ENCODE peak calls at places on chromosomes 7 and 10, in six cellular contexts. One of them, this sample, is unnamed.

GRCh38 chr7:101163281-101164070 is 1.9 kb downstream of the VGF start:
- DNase-seq in IMR-90: no peak
- DNase-seq in H9: peak; percentile 82
- DNase-seq in trophoblast cell: peak; percentile 41
- DNase-seq in H1: peak; percentile 82
- DNase-seq in neuronal stem cell: no peak
- DNase-seq in this sample: no peak

GRCh38 chr10:47035447-47036337 is 124.5 kb downstream of the PTPN20 start:
- DNase-seq in IMR-90: no peak
- DNase-seq in H9: no peak
- DNase-seq in trophoblast cell: no peak
- DNase-seq in H1: no peak
- DNase-seq in neuronal stem cell: no peak
- DNase-seq in this sample: no peak

GRCh38 chr7:101896312-101896711 is 78.9 kb downstream of the CUX1 start:
- DNase-seq in IMR-90: no peak
- DNase-seq in H9: no peak
- DNase-seq in trophoblast cell: no peak
- DNase-seq in H1: no peak
- DNase-seq in neuronal stem cell: no peak
- DNase-seq in this sample: no peak

GRCh38 chr7:155431711-155432110 is 26.2 kb upstream of the EN2 start:
- DNase-seq in IMR-90: no peak
- DNase-seq in H9: no peak
- DNase-seq in trophoblast cell: no peak
- DNase-seq in H1: no peak
- DNase-seq in neuronal stem cell: no peak
- DNase-seq in this sample: no peak

GRCh38 chr7:140022582-140023211 is 40.1 kb downstream of the PARP12 start:
- DNase-seq in IMR-90: peak; percentile 27
- DNase-seq in H9: no peak
- DNase-seq in trophoblast cell: no peak
- DNase-seq in H1: no peak
- DNase-seq in neuronal stem cell: no peak
- DNase-seq in this sample: no peak

GRCh38 chr7:2195403-2196246 is 37.1 kb downstream of the MAD1L1 start:
- DNase-seq in IMR-90: no peak
- DNase-seq in H9: no peak
- DNase-seq in trophoblast cell: no peak
- DNase-seq in H1: no peak
- DNase-seq in neuronal stem cell: no peak
- DNase-seq in this sample: no peak

GRCh38 chr10:100978121-100978895 is 9.0 kb downstream of the MRPL43 start:
- DNase-seq in IMR-90: no peak
- DNase-seq in H9: no peak
- DNase-seq in trophoblast cell: peak; percentile 90
- DNase-seq in H1: no peak
- DNase-seq in neuronal stem cell: no peak
- DNase-seq in this sample: no peak

GRCh38 chr10:33258951-33259350 is 75.5 kb downstream of the NRP1 start:
- DNase-seq in IMR-90: peak; percentile 73
- DNase-seq in H9: no peak
- DNase-seq in trophoblast cell: peak; percentile 62
- DNase-seq in H1: no peak
- DNase-seq in neuronal stem cell: peak; percentile 26
- DNase-seq in this sample: peak; percentile 75

GRCh38 chr7:142481548-142481947 is 223.7 kb upstream of the PRSS58 start:
- DNase-seq in IMR-90: peak; percentile 53
- DNase-seq in H9: no peak
- DNase-seq in trophoblast cell: peak; percentile 9
- DNase-seq in H1: no peak
- DNase-seq in neuronal stem cell: no peak
- DNase-seq in this sample: peak; percentile 34

GRCh38 chr10:117373848-117374505 is 1.3 kb downstream of the PDZD8 start:
- DNase-seq in IMR-90: peak; percentile 51
- DNase-seq in H9: peak; percentile 30
- DNase-seq in trophoblast cell: peak; percentile 45
- DNase-seq in H1: no peak
- DNase-seq in neuronal stem cell: peak; percentile 12
- DNase-seq in this sample: peak; percentile 79

GRCh38 chr10:86254526-86255174 is 111.9 kb downstream of the GRID1 start:
- DNase-seq in IMR-90: no peak
- DNase-seq in H9: peak; percentile 24
- DNase-seq in trophoblast cell: no peak
- DNase-seq in H1: peak; percentile 45
- DNase-seq in neuronal stem cell: no peak
- DNase-seq in this sample: no peak

GRCh38 chr7:16064316-16064715 is 357.0 kb downstream of the CRPPA start:
- DNase-seq in IMR-90: no peak
- DNase-seq in H9: no peak
- DNase-seq in trophoblast cell: no peak
- DNase-seq in H1: no peak
- DNase-seq in neuronal stem cell: no peak
- DNase-seq in this sample: no peak

GRCh38 chr10:109040622-109041021 is 882.7 kb downstream of the XPNPEP1 start:
- DNase-seq in IMR-90: no peak
- DNase-seq in H9: no peak
- DNase-seq in trophoblast cell: no peak
- DNase-seq in H1: no peak
- DNase-seq in neuronal stem cell: no peak
- DNase-seq in this sample: no peak

GRCh38 chr10:47031953-47032465 is 120.8 kb downstream of the PTPN20 start:
- DNase-seq in IMR-90: peak; percentile 41
- DNase-seq in H9: peak; percentile 9
- DNase-seq in trophoblast cell: peak; percentile 25
- DNase-seq in H1: no peak
- DNase-seq in neuronal stem cell: no peak
- DNase-seq in this sample: no peak

GRCh38 chr7:41110186-41110585 is 592.7 kb downstream of the INHBA start:
- DNase-seq in IMR-90: peak; percentile 78
- DNase-seq in H9: no peak
- DNase-seq in trophoblast cell: peak; percentile 91
- DNase-seq in H1: no peak
- DNase-seq in neuronal stem cell: no peak
- DNase-seq in this sample: peak; percentile 33

GRCh38 chr10:18594574-18595156 is 56.7 kb downstream of the NSUN6 start:
- DNase-seq in IMR-90: no peak
- DNase-seq in H9: peak; percentile 61
- DNase-seq in trophoblast cell: peak; percentile 19
- DNase-seq in H1: peak; percentile 64
- DNase-seq in neuronal stem cell: no peak
- DNase-seq in this sample: no peak

GRCh38 chr10:3902054-3902808 is 117.2 kb upstream of the KLF6 start:
- DNase-seq in IMR-90: no peak
- DNase-seq in H9: no peak
- DNase-seq in trophoblast cell: peak; percentile 26
- DNase-seq in H1: no peak
- DNase-seq in neuronal stem cell: no peak
- DNase-seq in this sample: peak; percentile 83

GRCh38 chr7:33107136-33108066 is 1.8 kb downstream of the RP9 start:
- DNase-seq in IMR-90: peak; percentile 67
- DNase-seq in H9: peak; percentile 77
- DNase-seq in trophoblast cell: peak; percentile 21
- DNase-seq in H1: peak; percentile 56
- DNase-seq in neuronal stem cell: peak; percentile 38
- DNase-seq in this sample: peak; percentile 60

GRCh38 chr10:126584836-126585235 is 85.7 kb downstream of the C10orf90 start:
- DNase-seq in IMR-90: no peak
- DNase-seq in H9: no peak
- DNase-seq in trophoblast cell: no peak
- DNase-seq in H1: no peak
- DNase-seq in neuronal stem cell: no peak
- DNase-seq in this sample: no peak

GRCh38 chr10:124058346-124059003 is 34.9 kb downstream of the CHST15 start:
- DNase-seq in IMR-90: no peak
- DNase-seq in H9: no peak
- DNase-seq in trophoblast cell: no peak
- DNase-seq in H1: no peak
- DNase-seq in neuronal stem cell: no peak
- DNase-seq in this sample: no peak

GRCh38 chr10:100307716-100308115 is 21.2 kb upstream of the BLOC1S2 start:
- DNase-seq in IMR-90: peak; percentile 70
- DNase-seq in H9: no peak
- DNase-seq in trophoblast cell: peak; percentile 91
- DNase-seq in H1: no peak
- DNase-seq in neuronal stem cell: no peak
- DNase-seq in this sample: no peak

GRCh38 chr7:158771-159170 is 33.6 kb upstream of the FAM20C start:
- DNase-seq in IMR-90: no peak
- DNase-seq in H9: no peak
- DNase-seq in trophoblast cell: no peak
- DNase-seq in H1: no peak
- DNase-seq in neuronal stem cell: no peak
- DNase-seq in this sample: no peak

GRCh38 chr7:2843711-2844152 is 376 bp downstream of the GNA12 start:
- DNase-seq in IMR-90: peak; percentile 34
- DNase-seq in H9: no peak
- DNase-seq in trophoblast cell: peak; percentile 60
- DNase-seq in H1: no peak
- DNase-seq in neuronal stem cell: no peak
- DNase-seq in this sample: peak; percentile 44

GRCh38 chr7:152313879-152314604 is 121.8 kb downstream of the KMT2C start:
- DNase-seq in IMR-90: peak; percentile 79
- DNase-seq in H9: no peak
- DNase-seq in trophoblast cell: peak; percentile 22
- DNase-seq in H1: no peak
- DNase-seq in neuronal stem cell: no peak
- DNase-seq in this sample: peak; percentile 81

GRCh38 chr7:17546206-17546998 is 247.9 kb downstream of the AHR start:
- DNase-seq in IMR-90: peak; percentile 56
- DNase-seq in H9: no peak
- DNase-seq in trophoblast cell: no peak
- DNase-seq in H1: no peak
- DNase-seq in neuronal stem cell: no peak
- DNase-seq in this sample: peak; percentile 92

GRCh38 chr7:132255898-132256297 is 320.4 kb downstream of the PLXNA4 start:
- DNase-seq in IMR-90: no peak
- DNase-seq in H9: no peak
- DNase-seq in trophoblast cell: no peak
- DNase-seq in H1: no peak
- DNase-seq in neuronal stem cell: no peak
- DNase-seq in this sample: no peak

GRCh38 chr7:102044984-102045673 is 227.7 kb downstream of the CUX1 start:
- DNase-seq in IMR-90: peak; percentile 93
- DNase-seq in H9: no peak
- DNase-seq in trophoblast cell: no peak
- DNase-seq in H1: no peak
- DNase-seq in neuronal stem cell: no peak
- DNase-seq in this sample: no peak

GRCh38 chr7:64875658-64876406 is 27.2 kb upstream of the ZNF273 start:
- DNase-seq in IMR-90: no peak
- DNase-seq in H9: no peak
- DNase-seq in trophoblast cell: no peak
- DNase-seq in H1: no peak
- DNase-seq in neuronal stem cell: no peak
- DNase-seq in this sample: no peak

GRCh38 chr7:104895851-104896236 is 118.2 kb upstream of the KMT2E start:
- DNase-seq in IMR-90: no peak
- DNase-seq in H9: no peak
- DNase-seq in trophoblast cell: no peak
- DNase-seq in H1: no peak
- DNase-seq in neuronal stem cell: no peak
- DNase-seq in this sample: no peak
- H2AFZ ChIP-seq in IMR-90: no peak overlapping the region
- H2AFZ ChIP-seq in H9: no peak overlapping the region
- H2AFZ ChIP-seq in trophoblast cell: no peak overlapping the region
- H2AFZ ChIP-seq in H1: peak overlapping the region; percentile 65
- H2AFZ ChIP-seq in neuronal stem cell: no peak overlapping the region
- H2AFZ ChIP-seq in this sample: no peak overlapping the region

GRCh38 chr10:11086177-11086576 is 68.5 kb downstream of the CELF2 start:
- DNase-seq in IMR-90: no peak
- DNase-seq in H9: no peak
- DNase-seq in trophoblast cell: no peak
- DNase-seq in H1: no peak
- DNase-seq in neuronal stem cell: no peak
- DNase-seq in this sample: no peak

GRCh38 chr10:11089272-11089671 is 71.6 kb downstream of the CELF2 start:
- DNase-seq in IMR-90: no peak
- DNase-seq in H9: no peak
- DNase-seq in trophoblast cell: no peak
- DNase-seq in H1: no peak
- DNase-seq in neuronal stem cell: no peak
- DNase-seq in this sample: no peak

GRCh38 chr10:11085545-11085944 is 67.9 kb downstream of the CELF2 start:
- DNase-seq in IMR-90: no peak
- DNase-seq in H9: no peak
- DNase-seq in trophoblast cell: no peak
- DNase-seq in H1: no peak
- DNase-seq in neuronal stem cell: no peak
- DNase-seq in this sample: no peak

GRCh38 chr10:11088709-11089108 is 71.0 kb downstream of the CELF2 start:
- DNase-seq in IMR-90: no peak
- DNase-seq in H9: no peak
- DNase-seq in trophoblast cell: no peak
- DNase-seq in H1: no peak
- DNase-seq in neuronal stem cell: no peak
- DNase-seq in this sample: no peak

GRCh38 chr10:11087372-11087771 is 69.7 kb downstream of the CELF2 start:
- DNase-seq in IMR-90: no peak
- DNase-seq in H9: no peak
- DNase-seq in trophoblast cell: no peak
- DNase-seq in H1: no peak
- DNase-seq in neuronal stem cell: no peak
- DNase-seq in this sample: no peak
- H4K91ac ChIP-seq in IMR-90: no peak overlapping the region
- H4K91ac ChIP-seq in H9: no peak overlapping the region
- H4K91ac ChIP-seq in trophoblast cell: no peak overlapping the region
- H4K91ac ChIP-seq in H1: no peak overlapping the region
- H4K91ac ChIP-seq in neuronal stem cell: no peak overlapping the region
- H4K91ac ChIP-seq in this sample: no peak overlapping the region

GRCh38 chr7:26858229-26858568 is 6.2 kb downstream of the SKAP2 start:
- DNase-seq in IMR-90: peak; percentile 5
- DNase-seq in H9: no peak
- DNase-seq in trophoblast cell: no peak
- DNase-seq in H1: no peak
- DNase-seq in neuronal stem cell: no peak
- DNase-seq in this sample: no peak
- H3K4me1 ChIP-seq in IMR-90: no peaks in the 10 kb centered on the region
- H3K4me1 ChIP-seq in H9: peaks cover 6% of the 10 kb centered on the region
- H3K4me1 ChIP-seq in trophoblast cell: peaks cover 6% of the 10 kb centered on the region
- H3K4me1 ChIP-seq in H1: peaks cover 3% of the 10 kb centered on the region
- H3K4me1 ChIP-seq in neuronal stem cell: no peaks in the 10 kb centered on the region
- H3K4me1 ChIP-seq in this sample: peaks cover 5% of the 10 kb centered on the region

DNA sequence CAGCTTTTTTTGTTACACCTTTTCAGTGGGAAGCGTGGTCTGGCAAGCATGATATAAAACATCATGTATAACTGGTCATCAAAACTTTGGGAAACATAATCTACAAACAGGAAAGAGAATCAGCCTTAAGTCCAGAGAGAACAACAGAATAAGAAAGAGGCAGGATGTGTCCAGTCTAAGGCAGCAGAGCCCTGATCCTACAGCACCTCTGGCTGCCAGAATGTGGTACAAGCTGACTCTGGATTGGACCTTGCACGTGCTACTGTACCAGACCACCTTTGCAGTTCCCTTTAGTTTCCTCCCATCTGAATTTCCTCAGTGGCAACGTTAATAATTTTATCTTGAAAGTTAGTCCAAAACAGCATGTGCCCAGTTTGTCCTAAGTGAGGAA is 824.6 kb upstream of the IGFBP3 start:
- DNase-seq in IMR-90: peak; percentile 21
- DNase-seq in H9: no peak
- DNase-seq in trophoblast cell: no peak
- DNase-seq in H1: no peak
- DNase-seq in neuronal stem cell: no peak
- DNase-seq in this sample: no peak
- H2AFZ ChIP-seq in IMR-90: no peak overlapping the region
- H2AFZ ChIP-seq in H9: no peak overlapping the region
- H2AFZ ChIP-seq in trophoblast cell: no peak overlapping the region
- H2AFZ ChIP-seq in H1: no peak overlapping the region
- H2AFZ ChIP-seq in neuronal stem cell: no peak overlapping the region
- H2AFZ ChIP-seq in this sample: no peak overlapping the region

GRCh38 chr7:26584964-26585650 is 279.3 kb downstream of the SKAP2 start:
- DNase-seq in IMR-90: no peak
- DNase-seq in H9: no peak
- DNase-seq in trophoblast cell: no peak
- DNase-seq in H1: no peak
- DNase-seq in neuronal stem cell: no peak
- DNase-seq in this sample: no peak
- H4K91ac ChIP-seq in IMR-90: no peak overlapping the region
- H4K91ac ChIP-seq in H9: no peak overlapping the region
- H4K91ac ChIP-seq in trophoblast cell: no peak overlapping the region
- H4K91ac ChIP-seq in H1: no peak overlapping the region
- H4K91ac ChIP-seq in neuronal stem cell: no peak overlapping the region
- H4K91ac ChIP-seq in this sample: no peak overlapping the region